ENCODE peak calls at places on chromosomes 7 and 10, in ten cellular contexts. One of them, this sample, is unnamed.

GRCh38 chr7:134051020-134051419 is 76.1 kb upstream of the LRGUK start:
- DNase-seq in left cardiac atrium: no peak
- DNase-seq in putamen: no peak
- DNase-seq in iPS-NIHi11: no peak
- DNase-seq in transverse colon: peak
- DNase-seq in GM23248: no peak
- DNase-seq in RKO: no peak
- DNase-seq in activated T-cell treated with anti-CD3 and anti-CD28 coated beads, Interleukin-2, amount 50 U/mL, for 4 hours: no peak
- DNase-seq in stimulated activated naive CD4-positive, alpha-beta T cell treated with Interleukin-2 at 50 U/mL for 16 hours: no peak
- DNase-seq in GM20000: no peak
- DNase-seq in this sample: no peak

GRCh38 chr7:6640246-6640721 is 3.2 kb downstream of the ZNF316 start:
- DNase-seq in left cardiac atrium: peak
- DNase-seq in putamen: no peak
- DNase-seq in iPS-NIHi11: peak
- DNase-seq in transverse colon: no peak
- DNase-seq in GM23248: peak
- DNase-seq in RKO: peak
- DNase-seq in activated T-cell treated with anti-CD3 and anti-CD28 coated beads, Interleukin-2, amount 50 U/mL, for 4 hours: no peak
- DNase-seq in stimulated activated naive CD4-positive, alpha-beta T cell treated with Interleukin-2 at 50 U/mL for 16 hours: peak
- DNase-seq in GM20000: no peak
- DNase-seq in this sample: no peak

GRCh38 chr7:101159696-101160674 is 5.4 kb downstream of the VGF start:
- DNase-seq in left cardiac atrium: no peak
- DNase-seq in putamen: no peak
- DNase-seq in iPS-NIHi11: no peak
- DNase-seq in transverse colon: no peak
- DNase-seq in GM23248: peak
- DNase-seq in RKO: peak
- DNase-seq in activated T-cell treated with anti-CD3 and anti-CD28 coated beads, Interleukin-2, amount 50 U/mL, for 4 hours: no peak
- DNase-seq in stimulated activated naive CD4-positive, alpha-beta T cell treated with Interleukin-2 at 50 U/mL for 16 hours: no peak
- DNase-seq in GM20000: no peak
- DNase-seq in this sample: no peak

GRCh38 chr7:74568658-74569057 is 88.9 kb upstream of the GTF2I start:
- DNase-seq in left cardiac atrium: no peak
- DNase-seq in putamen: no peak
- DNase-seq in iPS-NIHi11: no peak
- DNase-seq in transverse colon: no peak
- DNase-seq in GM23248: peak
- DNase-seq in RKO: no peak
- DNase-seq in activated T-cell treated with anti-CD3 and anti-CD28 coated beads, Interleukin-2, amount 50 U/mL, for 4 hours: no peak
- DNase-seq in stimulated activated naive CD4-positive, alpha-beta T cell treated with Interleukin-2 at 50 U/mL for 16 hours: no peak
- DNase-seq in GM20000: no peak
- DNase-seq in this sample: no peak

GRCh38 chr7:45885264-45885882 is 2.9 kb upstream of the IGFBP1 start:
- DNase-seq in left cardiac atrium: no peak
- DNase-seq in putamen: no peak
- DNase-seq in iPS-NIHi11: no peak
- DNase-seq in transverse colon: no peak
- DNase-seq in GM23248: peak
- DNase-seq in RKO: no peak
- DNase-seq in activated T-cell treated with anti-CD3 and anti-CD28 coated beads, Interleukin-2, amount 50 U/mL, for 4 hours: no peak
- DNase-seq in stimulated activated naive CD4-positive, alpha-beta T cell treated with Interleukin-2 at 50 U/mL for 16 hours: no peak
- DNase-seq in GM20000: no peak
- DNase-seq in this sample: no peak

GRCh38 chr10:79221110-79222051 is 125.9 kb upstream of the PPIF start:
- DNase-seq in left cardiac atrium: peak
- DNase-seq in putamen: no peak
- DNase-seq in iPS-NIHi11: peak
- DNase-seq in transverse colon: peak
- DNase-seq in GM23248: peak
- DNase-seq in RKO: no peak
- DNase-seq in activated T-cell treated with anti-CD3 and anti-CD28 coated beads, Interleukin-2, amount 50 U/mL, for 4 hours: no peak
- DNase-seq in stimulated activated naive CD4-positive, alpha-beta T cell treated with Interleukin-2 at 50 U/mL for 16 hours: no peak
- DNase-seq in GM20000: no peak
- DNase-seq in this sample: no peak

GRCh38 chr7:148894596-148894995 is 10.5 kb upstream of the EZH2 start:
- DNase-seq in left cardiac atrium: no peak
- DNase-seq in putamen: no peak
- DNase-seq in iPS-NIHi11: no peak
- DNase-seq in transverse colon: no peak
- DNase-seq in GM23248: peak
- DNase-seq in RKO: no peak
- DNase-seq in activated T-cell treated with anti-CD3 and anti-CD28 coated beads, Interleukin-2, amount 50 U/mL, for 4 hours: no peak
- DNase-seq in stimulated activated naive CD4-positive, alpha-beta T cell treated with Interleukin-2 at 50 U/mL for 16 hours: no peak
- DNase-seq in GM20000: no peak
- DNase-seq in this sample: no peak

GRCh38 chr10:113232928-113233511 is 283.0 kb downstream of the TCF7L2 start:
- DNase-seq in left cardiac atrium: no peak
- DNase-seq in putamen: no peak
- DNase-seq in iPS-NIHi11: no peak
- DNase-seq in transverse colon: no peak
- DNase-seq in GM23248: no peak
- DNase-seq in RKO: no peak
- DNase-seq in activated T-cell treated with anti-CD3 and anti-CD28 coated beads, Interleukin-2, amount 50 U/mL, for 4 hours: no peak
- DNase-seq in stimulated activated naive CD4-positive, alpha-beta T cell treated with Interleukin-2 at 50 U/mL for 16 hours: no peak
- DNase-seq in GM20000: peak
- DNase-seq in this sample: no peak

GRCh38 chr7:81159402-81159801 is 240.6 kb upstream of the SEMA3C start:
- DNase-seq in left cardiac atrium: no peak
- DNase-seq in putamen: no peak
- DNase-seq in iPS-NIHi11: no peak
- DNase-seq in transverse colon: no peak
- DNase-seq in GM23248: peak
- DNase-seq in RKO: no peak
- DNase-seq in activated T-cell treated with anti-CD3 and anti-CD28 coated beads, Interleukin-2, amount 50 U/mL, for 4 hours: no peak
- DNase-seq in stimulated activated naive CD4-positive, alpha-beta T cell treated with Interleukin-2 at 50 U/mL for 16 hours: no peak
- DNase-seq in GM20000: no peak
- DNase-seq in this sample: no peak

GRCh38 chr10:122642726-122643605 is 56.7 kb downstream of the C10orf120 start:
- DNase-seq in left cardiac atrium: no peak
- DNase-seq in putamen: no peak
- DNase-seq in iPS-NIHi11: no peak
- DNase-seq in transverse colon: no peak
- DNase-seq in GM23248: no peak
- DNase-seq in RKO: no peak
- DNase-seq in activated T-cell treated with anti-CD3 and anti-CD28 coated beads, Interleukin-2, amount 50 U/mL, for 4 hours: no peak
- DNase-seq in stimulated activated naive CD4-positive, alpha-beta T cell treated with Interleukin-2 at 50 U/mL for 16 hours: no peak
- DNase-seq in GM20000: no peak
- DNase-seq in this sample: no peak

GRCh38 chr7:108118959-108119358 is 11.2 kb downstream of the LAMB4 start:
- DNase-seq in left cardiac atrium: no peak
- DNase-seq in putamen: no peak
- DNase-seq in iPS-NIHi11: no peak
- DNase-seq in transverse colon: no peak
- DNase-seq in GM23248: no peak
- DNase-seq in RKO: no peak
- DNase-seq in activated T-cell treated with anti-CD3 and anti-CD28 coated beads, Interleukin-2, amount 50 U/mL, for 4 hours: no peak
- DNase-seq in stimulated activated naive CD4-positive, alpha-beta T cell treated with Interleukin-2 at 50 U/mL for 16 hours: no peak
- DNase-seq in GM20000: no peak
- DNase-seq in this sample: no peak

GRCh38 chr7:151633516-151633812 is 113.8 kb upstream of the RHEB start:
- DNase-seq in left cardiac atrium: no peak
- DNase-seq in putamen: no peak
- DNase-seq in iPS-NIHi11: no peak
- DNase-seq in transverse colon: no peak
- DNase-seq in GM23248: no peak
- DNase-seq in RKO: no peak
- DNase-seq in activated T-cell treated with anti-CD3 and anti-CD28 coated beads, Interleukin-2, amount 50 U/mL, for 4 hours: no peak
- DNase-seq in stimulated activated naive CD4-positive, alpha-beta T cell treated with Interleukin-2 at 50 U/mL for 16 hours: no peak
- DNase-seq in GM20000: no peak
- DNase-seq in this sample: no peak

GRCh38 chr7:133873631-133874030 is 253.5 kb upstream of the LRGUK start:
- DNase-seq in left cardiac atrium: no peak
- DNase-seq in putamen: no peak
- DNase-seq in iPS-NIHi11: no peak
- DNase-seq in transverse colon: no peak
- DNase-seq in GM23248: no peak
- DNase-seq in RKO: no peak
- DNase-seq in activated T-cell treated with anti-CD3 and anti-CD28 coated beads, Interleukin-2, amount 50 U/mL, for 4 hours: no peak
- DNase-seq in stimulated activated naive CD4-positive, alpha-beta T cell treated with Interleukin-2 at 50 U/mL for 16 hours: no peak
- DNase-seq in GM20000: no peak
- DNase-seq in this sample: no peak

This sample was measured in germinal center.